ENCODE peak calls at places on chromosomes 3 and 15, in six cellular contexts. R is iris pigment epithelial cell, S is iPS-NIHi11, E is ovary, D is astrocyte of the spinal cord, Y is LNCaP clone FGC. F is an unnamed sample.

GRCh38 chr3:23648326-23648964 is 157.3 kb upstream of the UBE2E1 start:
- DNase-seq in R (peak; percentile 46), S (no peak), E (no peak), D (peak; percentile 19), Y (no peak), F (no peak)

GRCh38 chr3:88219138-88219792 is 69.5 kb downstream of the C3orf38 start:
- DNase-seq in R (peak; percentile 60), S (peak; percentile 80), E (no peak), D (peak; percentile 73), Y (peak; percentile 27), F (peak; percentile 60)

GRCh38 chr15:42157981-42158765 is 1.7 kb upstream of the PLA2G4F start:
- DNase-seq in R (peak; percentile 82), S (no peak), E (no peak), D (peak; percentile 74), Y (no peak), F (no peak)

GRCh38 chr15:71826196-71826595 is 15.8 kb downstream of the NR2E3 start:
- DNase-seq in R (no peak), S (no peak), E (no peak), D (no peak), Y (no peak), F (no peak)

GRCh38 chr3:177346878-177347277 is 149.6 kb upstream of the TBL1XR1 start:
- DNase-seq in R (no peak), S (no peak), E (no peak), D (no peak), Y (no peak), F (no peak)

GRCh38 chr3:37537914-37538691 is 323.6 kb upstream of the CTDSPL start:
- DNase-seq in R (no peak), S (no peak), E (peak; percentile 66), D (no peak), Y (no peak), F (no peak)

GRCh38 chr15:36024066-36024465 is 478.1 kb upstream of the DPH6 start:
- DNase-seq in R (no peak), S (no peak), E (no peak), D (no peak), Y (no peak), F (no peak)

GRCh38 chr3:159637895-159638542 is 350.6 kb upstream of the IL12A start:
- DNase-seq in R (peak; percentile 60), S (no peak), E (no peak), D (peak; percentile 65), Y (no peak), F (no peak)

GRCh38 chr3:3907023-3907422 is 107.8 kb downstream of the LRRN1 start:
- DNase-seq in R (no peak), S (no peak), E (no peak), D (no peak), Y (no peak), F (no peak)

GRCh38 chr15:72197460-72198409 is at the start of gene GRAMD2A:
- DNase-seq in R (peak; percentile 50), S (peak; percentile 93), E (peak; percentile 62), D (peak; percentile 39), Y (no peak), F (no peak)

GRCh38 chr3:52896613-52897012 is 735 bp downstream of the STIMATE start:
- DNase-seq in R (no peak), S (peak; percentile 63), E (no peak), D (no peak), Y (no peak), F (no peak)

GRCh38 chr15:31342381-31342780 is 15.7 kb downstream of the KLF13 start:
- DNase-seq in R (no peak), S (no peak), E (no peak), D (no peak), Y (no peak), F (no peak)

GRCh38 chr15:57060799-57061198 is 142.4 kb downstream of the TCF12 start:
- DNase-seq in R (peak; percentile 74), S (no peak), E (no peak), D (peak; percentile 86), Y (no peak), F (no peak)

GRCh38 chr15:78750566-78750965 is 60.7 kb downstream of the ADAMTS7 start:
- DNase-seq in R (no peak), S (no peak), E (peak; percentile 32), D (no peak), Y (no peak), F (no peak)

GRCh38 chr15:99249270-99249817 is at the start of gene TTC23:
- DNase-seq in R (peak; percentile 92), S (peak; percentile 68), E (no peak), D (peak; percentile 91), Y (no peak), F (no peak)

GRCh38 chr15:59779110-59779509 is 90.0 kb upstream of the BNIP2 start:
- DNase-seq in R (no peak), S (no peak), E (no peak), D (no peak), Y (no peak), F (no peak)

GRCh38 chr15:88802991-88803240 is 320 bp upstream of the ACAN start:
- DNase-seq in R (no peak), S (no peak), E (no peak), D (no peak), Y (no peak), F (no peak)

GRCh38 chr3:43366466-43366865 is 80.1 kb downstream of the SNRK start:
- DNase-seq in R (no peak), S (no peak), E (no peak), D (no peak), Y (no peak), F (no peak)

GRCh38 chr3:38115645-38116427 is 21.1 kb downstream of the ACAA1 start:
- DNase-seq in R (no peak), S (no peak), E (no peak), D (no peak), Y (no peak), F (peak; percentile 8)

GRCh38 chr15:47870956-47871625 is 153.8 kb downstream of the SEMA6D start:
- DNase-seq in R (peak; percentile 55), S (no peak), E (no peak), D (peak; percentile 82), Y (no peak), F (no peak)

GRCh38 chr3:141656771-141657170 is 81.3 kb upstream of the RNF7 start:
- DNase-seq in R (peak; percentile 76), S (no peak), E (no peak), D (peak; percentile 41), Y (no peak), F (no peak)

GRCh38 chr3:184603156-184604030 is 41.8 kb downstream of the EPHB3 start:
- DNase-seq in R (no peak), S (no peak), E (no peak), D (no peak), Y (no peak), F (no peak)

GRCh38 chr15:61653110-61653509 is 407.1 kb downstream of the VPS13C start:
- DNase-seq in R (no peak), S (no peak), E (no peak), D (peak; percentile 55), Y (no peak), F (no peak)

GRCh38 chr3:140395134-140396075 is 282.5 kb upstream of the TRIM42 start:
- DNase-seq in R (no peak), S (no peak), E (peak; percentile 62), D (no peak), Y (no peak), F (no peak)

GRCh38 chr15:42672444-42672843 is 64.5 kb downstream of the CDAN1 start:
- DNase-seq in R (no peak), S (no peak), E (no peak), D (no peak), Y (no peak), F (no peak)